ENCODE peak calls at places on chromosomes 7 and 10, in eight cellular contexts. One of them, this sample, is unnamed.

GRCh38 chr10:58573144-58573543 is 60.5 kb downstream of the BICC1 start:
- DNase-seq in heart left ventricle: no peak
- DNase-seq in OCI-LY7: no peak
- DNase-seq in cardiac muscle cell: no peak
- DNase-seq in heart right ventricle: no peak
- DNase-seq in body of pancreas: no peak
- DNase-seq in A549: no peak
- DNase-seq in pancreas: no peak
- DNase-seq in this sample: no peak

GRCh38 chr10:4596951-4597350 is 229.1 kb upstream of the AKR1E2 start:
- DNase-seq in heart left ventricle: no peak
- DNase-seq in OCI-LY7: no peak
- DNase-seq in cardiac muscle cell: no peak
- DNase-seq in heart right ventricle: no peak
- DNase-seq in body of pancreas: no peak
- DNase-seq in A549: no peak
- DNase-seq in pancreas: no peak
- DNase-seq in this sample: no peak

GRCh38 chr10:128036746-128037542 is 89.3 kb downstream of the MKI67 start:
- DNase-seq in heart left ventricle: no peak
- DNase-seq in OCI-LY7: no peak
- DNase-seq in cardiac muscle cell: peak
- DNase-seq in heart right ventricle: no peak
- DNase-seq in body of pancreas: no peak
- DNase-seq in A549: no peak
- DNase-seq in pancreas: no peak
- DNase-seq in this sample: no peak

GRCh38 chr7:1498370-1499305 is 5.6 kb downstream of the INTS1 start:
- DNase-seq in heart left ventricle: no peak
- DNase-seq in OCI-LY7: no peak
- DNase-seq in cardiac muscle cell: no peak
- DNase-seq in heart right ventricle: no peak
- DNase-seq in body of pancreas: no peak
- DNase-seq in A549: no peak
- DNase-seq in pancreas: peak
- DNase-seq in this sample: no peak

GRCh38 chr7:106284516-106285050 is at the start of gene NAMPT:
- DNase-seq in heart left ventricle: peak
- DNase-seq in OCI-LY7: peak
- DNase-seq in cardiac muscle cell: peak
- DNase-seq in heart right ventricle: peak
- DNase-seq in body of pancreas: peak
- DNase-seq in A549: no peak
- DNase-seq in pancreas: peak
- DNase-seq in this sample: no peak

GRCh38 chr7:133854739-133855138 is 272.4 kb upstream of the LRGUK start:
- DNase-seq in heart left ventricle: no peak
- DNase-seq in OCI-LY7: peak
- DNase-seq in cardiac muscle cell: peak
- DNase-seq in heart right ventricle: no peak
- DNase-seq in body of pancreas: no peak
- DNase-seq in A549: peak
- DNase-seq in pancreas: no peak
- DNase-seq in this sample: peak

GRCh38 chr10:2856598-2856997 is 210.8 kb upstream of the PFKP start:
- DNase-seq in heart left ventricle: no peak
- DNase-seq in OCI-LY7: no peak
- DNase-seq in cardiac muscle cell: no peak
- DNase-seq in heart right ventricle: no peak
- DNase-seq in body of pancreas: no peak
- DNase-seq in A549: no peak
- DNase-seq in pancreas: no peak
- DNase-seq in this sample: no peak

GRCh38 chr7:34991938-34992840 is 45.1 kb downstream of the DPY19L1 start:
- DNase-seq in heart left ventricle: no peak
- DNase-seq in OCI-LY7: no peak
- DNase-seq in cardiac muscle cell: no peak
- DNase-seq in heart right ventricle: no peak
- DNase-seq in body of pancreas: peak
- DNase-seq in A549: no peak
- DNase-seq in pancreas: no peak
- DNase-seq in this sample: no peak

GRCh38 chr7:66960192-66960591 is 35.2 kb downstream of the SBDS start:
- DNase-seq in heart left ventricle: no peak
- DNase-seq in OCI-LY7: no peak
- DNase-seq in cardiac muscle cell: no peak
- DNase-seq in heart right ventricle: no peak
- DNase-seq in body of pancreas: no peak
- DNase-seq in A549: no peak
- DNase-seq in pancreas: no peak
- DNase-seq in this sample: no peak

GRCh38 chr10:81303656-81304055 is 571.3 kb upstream of the NRG3 start:
- DNase-seq in heart left ventricle: no peak
- DNase-seq in OCI-LY7: no peak
- DNase-seq in cardiac muscle cell: no peak
- DNase-seq in heart right ventricle: no peak
- DNase-seq in body of pancreas: no peak
- DNase-seq in A549: no peak
- DNase-seq in pancreas: no peak
- DNase-seq in this sample: no peak

GRCh38 chr10:76922666-76923065 is 714.9 kb downstream of the KCNMA1 start:
- DNase-seq in heart left ventricle: no peak
- DNase-seq in OCI-LY7: no peak
- DNase-seq in cardiac muscle cell: no peak
- DNase-seq in heart right ventricle: no peak
- DNase-seq in body of pancreas: no peak
- DNase-seq in A549: no peak
- DNase-seq in pancreas: no peak
- DNase-seq in this sample: no peak

GRCh38 chr10:125568156-125568555 is 114.8 kb downstream of the TEX36 start:
- DNase-seq in heart left ventricle: no peak
- DNase-seq in OCI-LY7: no peak
- DNase-seq in cardiac muscle cell: no peak
- DNase-seq in heart right ventricle: no peak
- DNase-seq in body of pancreas: no peak
- DNase-seq in A549: no peak
- DNase-seq in pancreas: no peak
- DNase-seq in this sample: no peak

GRCh38 chr10:35459449-35459847 is 123.1 kb downstream of the CCNY start:
- DNase-seq in heart left ventricle: no peak
- DNase-seq in OCI-LY7: no peak
- DNase-seq in cardiac muscle cell: no peak
- DNase-seq in heart right ventricle: no peak
- DNase-seq in body of pancreas: no peak
- DNase-seq in A549: no peak
- DNase-seq in pancreas: no peak
- DNase-seq in this sample: no peak
- H3K4me3 ChIP-seq in heart left ventricle: no peak
- H3K4me3 ChIP-seq in OCI-LY7: no peak
- H3K4me3 ChIP-seq in cardiac muscle cell: no peak
- H3K4me3 ChIP-seq in heart right ventricle: no peak
- H3K4me3 ChIP-seq in body of pancreas: no peak
- H3K4me3 ChIP-seq in A549: no peak
- H3K4me3 ChIP-seq in pancreas: no peak
- H3K4me3 ChIP-seq in this sample: no peak

GRCh38 chr7:55526329-55526728 is 46.0 kb downstream of the VOPP1 start:
- DNase-seq in heart left ventricle: no peak
- DNase-seq in OCI-LY7: no peak
- DNase-seq in cardiac muscle cell: no peak
- DNase-seq in heart right ventricle: no peak
- DNase-seq in body of pancreas: no peak
- DNase-seq in A549: no peak
- DNase-seq in pancreas: no peak
- DNase-seq in this sample: no peak
- TF ChIP-seq CTCF in heart left ventricle: no peak
- TF ChIP-seq CTCF in OCI-LY7: no peak
- TF ChIP-seq CTCF in cardiac muscle cell: no peak
- TF ChIP-seq CTCF in heart right ventricle: no peak
- TF ChIP-seq CTCF in body of pancreas: no peak
- TF ChIP-seq CTCF in A549: no peak
- TF ChIP-seq CTCF in pancreas: no peak
- TF ChIP-seq CTCF in this sample: no peak

GRCh38 chr7:71236488-71237179 is 104.7 kb downstream of the GALNT17 start:
- DNase-seq in heart left ventricle: no peak
- DNase-seq in OCI-LY7: no peak
- DNase-seq in cardiac muscle cell: no peak
- DNase-seq in heart right ventricle: no peak
- DNase-seq in body of pancreas: peak
- DNase-seq in A549: no peak
- DNase-seq in pancreas: no peak
- DNase-seq in this sample: no peak
- H3K4me3 ChIP-seq in heart left ventricle: no peak
- H3K4me3 ChIP-seq in OCI-LY7: no peak
- H3K4me3 ChIP-seq in cardiac muscle cell: no peak
- H3K4me3 ChIP-seq in heart right ventricle: no peak
- H3K4me3 ChIP-seq in body of pancreas: no peak
- H3K4me3 ChIP-seq in A549: no peak
- H3K4me3 ChIP-seq in pancreas: no peak
- H3K4me3 ChIP-seq in this sample: no peak

GRCh38 chr10:132252412-132252811 is 55.3 kb downstream of the STK32C start:
- DNase-seq in heart left ventricle: no peak
- DNase-seq in OCI-LY7: no peak
- DNase-seq in cardiac muscle cell: no peak
- DNase-seq in heart right ventricle: no peak
- DNase-seq in body of pancreas: no peak
- DNase-seq in A549: peak
- DNase-seq in pancreas: no peak
- DNase-seq in this sample: no peak
- TF ChIP-seq CTCF in heart left ventricle: no peak
- TF ChIP-seq CTCF in OCI-LY7: peak
- TF ChIP-seq CTCF in cardiac muscle cell: peak
- TF ChIP-seq CTCF in heart right ventricle: no peak
- TF ChIP-seq CTCF in body of pancreas: no peak
- TF ChIP-seq CTCF in A549: no peak
- TF ChIP-seq CTCF in pancreas: no peak
- TF ChIP-seq CTCF in this sample: no peak

GRCh38 chr7:36300696-36301350 is 88.8 kb upstream of the ANLN start:
- DNase-seq in heart left ventricle: no peak
- DNase-seq in OCI-LY7: no peak
- DNase-seq in cardiac muscle cell: no peak
- DNase-seq in heart right ventricle: no peak
- DNase-seq in body of pancreas: no peak
- DNase-seq in A549: no peak
- DNase-seq in pancreas: no peak
- DNase-seq in this sample: no peak
- H3K4me3 ChIP-seq in heart left ventricle: no peak
- H3K4me3 ChIP-seq in OCI-LY7: no peak
- H3K4me3 ChIP-seq in cardiac muscle cell: no peak
- H3K4me3 ChIP-seq in heart right ventricle: no peak
- H3K4me3 ChIP-seq in body of pancreas: no peak
- H3K4me3 ChIP-seq in A549: no peak
- H3K4me3 ChIP-seq in pancreas: no peak
- H3K4me3 ChIP-seq in this sample: no peak

DNA sequence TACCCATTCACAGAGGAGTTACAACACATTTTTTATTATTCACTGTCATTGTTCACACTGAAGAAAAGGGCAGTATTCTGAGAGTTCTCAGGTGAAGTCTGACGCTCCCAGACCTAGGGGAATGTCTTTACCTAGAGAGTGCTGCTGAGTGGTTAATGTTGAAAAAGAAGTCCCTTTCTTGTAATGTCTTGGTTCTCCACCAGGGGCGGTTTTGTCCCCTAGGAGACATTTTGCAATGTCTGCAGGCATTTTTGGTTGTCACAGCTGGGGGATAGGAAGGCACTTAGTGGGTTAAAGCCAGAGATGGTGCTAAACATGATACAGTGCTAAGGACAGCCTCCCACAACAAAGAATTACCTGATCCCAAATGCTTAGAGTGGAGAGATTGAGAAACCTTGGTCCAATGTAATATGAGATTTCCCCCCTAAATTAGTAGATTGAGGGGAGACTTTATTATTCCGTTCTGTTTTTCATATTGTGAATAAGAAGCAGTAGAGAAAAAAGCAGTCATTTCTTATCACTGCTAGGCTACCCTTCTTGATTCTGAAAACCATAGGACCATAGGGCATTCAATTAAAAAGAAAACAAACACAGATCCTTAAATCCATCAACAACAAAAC is 13.1 kb downstream of the UMAD1 start:
- DNase-seq in heart left ventricle: no peak
- DNase-seq in OCI-LY7: peak
- DNase-seq in cardiac muscle cell: peak
- DNase-seq in heart right ventricle: no peak
- DNase-seq in body of pancreas: no peak
- DNase-seq in A549: peak
- DNase-seq in pancreas: no peak
- DNase-seq in this sample: no peak
- TF ChIP-seq CTCF in heart left ventricle: no peak
- TF ChIP-seq CTCF in OCI-LY7: peak
- TF ChIP-seq CTCF in cardiac muscle cell: peak
- TF ChIP-seq CTCF in heart right ventricle: peak
- TF ChIP-seq CTCF in body of pancreas: peak
- TF ChIP-seq CTCF in A549: peak
- TF ChIP-seq CTCF in pancreas: no peak
- TF ChIP-seq CTCF in this sample: peak

GRCh38 chr7:102045681-102046372 is 228.4 kb downstream of the CUX1 start:
- DNase-seq in heart left ventricle: no peak
- DNase-seq in OCI-LY7: no peak
- DNase-seq in cardiac muscle cell: no peak
- DNase-seq in heart right ventricle: no peak
- DNase-seq in body of pancreas: no peak
- DNase-seq in A549: no peak
- DNase-seq in pancreas: no peak
- DNase-seq in this sample: no peak
- H3K4me3 ChIP-seq in heart left ventricle: peak
- H3K4me3 ChIP-seq in OCI-LY7: no peak
- H3K4me3 ChIP-seq in cardiac muscle cell: no peak
- H3K4me3 ChIP-seq in heart right ventricle: no peak
- H3K4me3 ChIP-seq in body of pancreas: no peak
- H3K4me3 ChIP-seq in A549: no peak
- H3K4me3 ChIP-seq in pancreas: no peak
- H3K4me3 ChIP-seq in this sample: no peak

GRCh38 chr7:91556956-91557650 is 292.9 kb downstream of the FZD1 start:
- DNase-seq in heart left ventricle: no peak
- DNase-seq in OCI-LY7: no peak
- DNase-seq in cardiac muscle cell: no peak
- DNase-seq in heart right ventricle: no peak
- DNase-seq in body of pancreas: no peak
- DNase-seq in A549: no peak
- DNase-seq in pancreas: no peak
- DNase-seq in this sample: no peak
- TF ChIP-seq CTCF in heart left ventricle: no peak
- TF ChIP-seq CTCF in OCI-LY7: no peak
- TF ChIP-seq CTCF in cardiac muscle cell: no peak
- TF ChIP-seq CTCF in heart right ventricle: no peak
- TF ChIP-seq CTCF in body of pancreas: no peak
- TF ChIP-seq CTCF in A549: no peak
- TF ChIP-seq CTCF in pancreas: no peak
- TF ChIP-seq CTCF in this sample: no peak